ENCODE peak calls at places on chromosomes 6 and 20, in ten cellular contexts. A, U, J, P, Q, X, T, Y, G and L are unnamed samples.

GRCh38 chr6:55632953-55633352 is 54.0 kb upstream of the HMGCLL1 start:
- DNase-seq in G (no peak), Y (no peak), T (no peak), A (no peak), X (no peak), U (no peak), P (no peak), J (no peak), Q (peak; percentile 5), L (no peak)

GRCh38 chr6:13486679-13487121 is 700 bp downstream of the GFOD1 start:
- DNase-seq in G (peak; percentile 82), X (peak; percentile 29), T (no peak), U (peak; percentile 17), Y (peak; percentile 58), J (peak; percentile 15), P (peak; percentile 48), Q (peak; percentile 72), A (peak; percentile 64), L (peak; percentile 27)

GRCh38 chr6:160810238-160810637 is 108.2 kb downstream of the PLG start:
- DNase-seq in J (no peak), X (no peak), A (no peak), Q (no peak), G (no peak), U (no peak), Y (no peak), T (no peak), P (no peak), L (no peak)

GRCh38 chr6:14945461-14946210 is 300.2 kb upstream of the JARID2 start:
- DNase-seq in A (no peak), U (no peak), G (no peak), Q (no peak), J (no peak), P (no peak), Y (no peak), T (no peak), X (no peak), L (no peak)

GRCh38 chr6:145842693-145843546 is 28.3 kb upstream of the FBXO30 start:
- DNase-seq in Y (no peak), J (no peak), X (no peak), A (no peak), Q (no peak), G (no peak), T (no peak), P (no peak), U (no peak), L (no peak)

GRCh38 chr6:45713981-45714685 is 301.5 kb downstream of the CLIC5 start:
- DNase-seq in A (no peak), J (no peak), Q (no peak), X (no peak), P (no peak), Y (no peak), G (no peak), U (no peak), T (no peak), L (no peak)

GRCh38 chr20:33419140-33419974 is 18.0 kb upstream of the CDK5RAP1 start:
- DNase-seq in A (no peak), Y (no peak), U (peak; percentile 80), J (no peak), P (peak; percentile 45), G (peak; percentile 82), T (no peak), X (no peak), Q (peak; percentile 75), L (no peak)

GRCh38 chr20:64161595-64162238 is 2.5 kb upstream of the MYT1 start:
- DNase-seq in Q (peak; percentile 47), J (peak; percentile 37), A (peak; percentile 43), X (peak; percentile 19), Y (peak; percentile 25), U (peak; percentile 21), G (peak; percentile 65), T (no peak), P (no peak), L (peak; percentile 3)

GRCh38 chr6:259901-260508 is 32.3 kb upstream of the DUSP22 start:
- DNase-seq in U (no peak), G (no peak), T (no peak), J (no peak), P (no peak), Y (no peak), A (no peak), Q (no peak), X (no peak), L (no peak)

GRCh38 chr20:13535627-13536026 is 103.1 kb downstream of the TASP1 start:
- DNase-seq in T (no peak), G (no peak), U (no peak), Y (no peak), X (no peak), J (no peak), A (no peak), Q (no peak), P (no peak), L (no peak)

GRCh38 chr6:158161566-158162254 is 6.4 kb downstream of the SERAC1 start:
- DNase-seq in Q (no peak), Y (peak; percentile 33), A (no peak), U (no peak), J (no peak), T (no peak), G (no peak), P (no peak), X (no peak), L (no peak)

DNA sequence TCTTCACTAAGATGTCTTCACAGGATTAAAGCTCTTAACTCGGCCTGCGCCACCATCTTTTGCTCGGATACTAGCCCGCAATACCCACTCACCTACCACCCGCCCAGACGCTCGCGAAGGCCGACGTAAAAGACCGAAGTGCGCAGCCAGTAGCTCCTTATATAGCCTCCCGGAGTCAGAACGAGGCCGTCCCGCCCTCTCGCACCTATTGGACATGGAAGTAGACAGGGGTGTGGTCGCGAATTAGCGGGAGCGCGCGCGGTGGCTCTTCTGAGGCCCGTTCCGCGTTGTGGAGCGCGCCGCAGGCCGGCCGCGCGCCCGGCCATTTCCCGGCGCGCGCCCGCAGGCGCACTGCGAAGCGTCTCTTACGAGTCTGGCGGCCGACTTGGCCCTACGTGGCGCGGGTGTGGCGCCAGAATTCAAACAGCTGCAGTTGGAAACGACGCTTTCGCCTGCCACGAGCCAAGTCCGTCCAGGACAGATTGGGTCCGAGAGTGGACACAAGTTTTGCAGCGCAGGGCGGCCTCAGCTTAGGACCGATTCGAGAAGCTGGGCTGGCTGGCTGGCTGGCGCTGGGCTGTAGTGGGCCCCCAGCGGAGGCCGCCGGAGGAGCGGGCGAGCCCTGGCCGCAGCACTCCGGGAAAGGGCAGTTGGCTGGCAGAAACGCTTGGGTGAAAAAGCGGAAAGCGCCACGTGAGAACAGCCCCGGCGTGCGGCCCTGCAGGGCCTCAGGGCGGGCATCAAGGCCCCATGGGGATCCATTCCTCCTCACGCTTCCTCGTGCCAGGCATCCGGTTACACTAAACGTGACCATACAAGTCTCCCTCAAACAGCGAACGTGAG is 36.1 kb upstream of the SYNCRIP start:
- DNase-seq in T (peak; percentile 98), X (peak; percentile 96), P (peak; percentile 99), J (peak; percentile 98), G (peak; percentile 98), Q (peak; percentile 99), U (peak; percentile 98), A (peak; percentile 97), Y (peak; percentile 99), L (peak; percentile 99)
- TF ChIP-seq CTCF in T (no peak), X (no peak), P (peak; percentile 10), J (peak; percentile 4), G (no peak), Q (no peak), U (no peak), A (no peak), Y (no peak), L (no peak)

GRCh38 chr20:21503345-21503744 is 10.5 kb downstream of the NKX2-2 start:
- DNase-seq in T (no peak), Q (peak; percentile 87), P (no peak), A (no peak), U (no peak), G (no peak), X (no peak), J (no peak), Y (no peak), L (no peak)
- H3K27ac ChIP-seq in T (no peak overlapping the region), Q (no peak overlapping the region), P (no peak overlapping the region), A (no peak overlapping the region), U (no peak overlapping the region), G (no peak overlapping the region), X (no peak overlapping the region), J (no peak overlapping the region), Y (no peak overlapping the region), L (no peak overlapping the region)

GRCh38 chr20:50895111-50895830 is 36.0 kb downstream of the ADNP start:
- DNase-seq in G (no peak), P (no peak), Q (no peak), U (no peak), X (no peak), T (no peak), J (no peak), Y (no peak), A (no peak), L (no peak)

GRCh38 chr20:50891138-50891537 is 40.1 kb downstream of the ADNP start:
- DNase-seq in T (no peak), U (no peak), X (no peak), G (no peak), Q (peak; percentile 22), P (no peak), J (no peak), Y (no peak), A (no peak), L (no peak)

GRCh38 chr20:50893620-50894019 is 37.6 kb downstream of the ADNP start:
- DNase-seq in P (no peak), G (no peak), A (no peak), J (no peak), X (no peak), T (no peak), U (no peak), Q (no peak), Y (no peak), L (no peak)

DNA sequence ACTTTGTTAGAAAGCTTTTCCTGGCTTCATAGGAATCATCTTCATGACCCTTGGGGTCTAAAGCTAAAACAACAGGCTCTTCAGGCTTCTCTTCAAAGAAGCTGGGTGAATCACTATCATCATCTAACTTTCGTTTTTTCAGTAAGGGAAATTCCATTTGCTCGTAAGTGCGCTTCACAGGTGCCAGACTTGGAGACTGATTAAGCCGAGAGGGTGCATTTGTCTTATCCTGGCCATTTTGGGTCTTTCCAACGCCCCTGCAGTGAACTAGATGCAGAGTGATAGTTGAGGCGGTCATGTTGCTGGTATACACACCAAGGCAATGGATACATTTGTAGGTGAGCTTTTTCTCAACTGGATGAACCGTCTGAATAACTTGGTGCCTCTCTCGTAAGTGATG is 38.8 kb downstream of the ADNP start:
- DNase-seq in T (no peak), P (no peak), Q (no peak), X (no peak), U (no peak), A (no peak), Y (no peak), G (no peak), J (no peak), L (no peak)
- H3K9me3 ChIP-seq in T (no peaks in the 10 kb centered on the region), P (no peaks in the 10 kb centered on the region), Q (no peaks in the 10 kb centered on the region), X (no peaks in the 10 kb centered on the region), U (no peaks in the 10 kb centered on the region), A (no peaks in the 10 kb centered on the region), Y (no peaks in the 10 kb centered on the region), G (no peaks in the 10 kb centered on the region), J (no peaks in the 10 kb centered on the region), L (no peaks in the 10 kb centered on the region)

DNA sequence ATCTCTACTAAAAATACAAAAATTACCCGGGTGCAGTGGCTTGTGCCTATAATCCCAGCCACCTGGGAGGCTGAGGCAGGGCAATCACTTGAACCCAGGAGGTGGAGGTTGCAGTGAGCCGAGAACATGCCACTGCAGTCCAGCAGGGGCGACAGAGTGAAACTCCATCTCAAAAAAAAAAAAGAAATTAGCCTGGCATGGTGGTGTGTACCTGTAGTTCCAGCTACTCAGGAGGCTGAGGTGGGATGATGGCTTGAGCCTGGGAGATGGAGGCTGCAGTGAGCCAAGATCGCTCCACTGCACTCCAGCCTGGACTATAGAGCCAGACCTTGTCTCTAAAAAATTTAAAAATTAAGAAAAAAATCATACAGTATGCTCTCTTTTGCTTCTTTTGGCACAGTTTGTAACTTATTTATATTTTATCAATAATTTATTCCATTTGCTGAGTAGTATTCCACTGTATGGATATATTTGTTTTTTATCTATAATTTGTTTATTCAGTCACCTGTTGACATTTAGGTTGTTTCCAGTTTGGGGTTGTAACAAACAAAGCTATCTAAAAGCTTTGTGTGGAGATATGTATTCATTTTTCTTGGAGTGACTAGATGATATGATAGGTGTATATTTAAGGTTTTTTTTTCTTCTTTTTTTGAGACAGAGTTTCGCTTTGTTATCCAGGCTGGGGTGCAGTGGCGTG is 8.0 kb upstream of the MYBL2 start:
- DNase-seq in P (no peak), U (no peak), A (no peak), Y (no peak), X (no peak), Q (no peak), T (no peak), G (no peak), J (no peak), L (no peak)
- TF ChIP-seq CTCF in P (no peak), U (no peak), A (no peak), Y (no peak), X (no peak), Q (no peak), T (no peak), G (no peak), J (no peak), L (no peak)